ENCODE peak calls at places on chromosomes 12 and 14, in four cellular contexts. U is K562, S is A549, Q is GM12878. N is an unnamed sample.

GRCh38 chr14:58239259-58240210 is 5.1 kb upstream of the PSMA3 start:
- DNase-seq in U (peak), S (peak), Q (peak), N (peak)

GRCh38 chr14:52279405-52279804 is 11.9 kb downstream of the PTGDR start:
- DNase-seq in U (no peak), S (peak), Q (no peak), N (no peak)

GRCh38 chr14:91140672-91141071 is 26.8 kb downstream of the DGLUCY start:
- DNase-seq in U (peak), S (peak), Q (no peak), N (peak)

GRCh38 chr12:113244015-113244983 is 23.0 kb downstream of the TPCN1 start:
- DNase-seq in U (no peak), S (no peak), Q (no peak), N (no peak)

GRCh38 chr14:70121521-70121920 is 67.2 kb downstream of the SLC8A3 start:
- DNase-seq in U (no peak), S (no peak), Q (no peak), N (no peak)

GRCh38 chr12:89884365-89884915 is 175.8 kb upstream of the ATP2B1 start:
- DNase-seq in U (no peak), S (no peak), Q (no peak), N (no peak)

GRCh38 chr14:60396718-60397343 is 89.0 kb downstream of the C14orf39 start:
- DNase-seq in U (no peak), S (no peak), Q (no peak), N (no peak)

GRCh38 chr12:15778126-15778525 is 11.1 kb downstream of the EPS8 start:
- DNase-seq in U (no peak), S (no peak), Q (no peak), N (no peak)

GRCh38 chr12:65823481-65824313 is 586 bp upstream of the HMGA2 start:
- DNase-seq in U (no peak), S (peak), Q (no peak), N (peak)

GRCh38 chr14:31441273-31442110 is 15.8 kb downstream of the DTD2 start:
- DNase-seq in U (no peak), S (peak), Q (no peak), N (no peak)

GRCh38 chr12:53070901-53071492 is 8.2 kb downstream of the SPRYD3 start:
- DNase-seq in U (no peak), S (no peak), Q (no peak), N (no peak)

GRCh38 chr14:99689266-99690236 is 5.5 kb downstream of the CYP46A1 start:
- DNase-seq in U (no peak), S (no peak), Q (no peak), N (no peak)

GRCh38 chr12:70549340-70550179 is 87.7 kb downstream of the PTPRB start:
- DNase-seq in U (no peak), S (peak), Q (no peak), N (peak)

GRCh38 chr12:116813271-116814041 is 67.8 kb downstream of the HRK start:
- DNase-seq in U (no peak), S (no peak), Q (no peak), N (no peak)

GRCh38 chr12:124082676-124083075 is 109.7 kb downstream of the ZNF664 start:
- DNase-seq in U (no peak), S (no peak), Q (no peak), N (no peak)

GRCh38 chr14:31950760-31951637 is 126.1 kb upstream of the ARHGAP5 start:
- DNase-seq in U (peak), S (peak), Q (no peak), N (no peak)

GRCh38 chr12:100404769-100405407 is 48.0 kb downstream of the SLC17A8 start:
- DNase-seq in U (peak), S (peak), Q (peak), N (peak)

GRCh38 chr12:49912345-49912744 is 8.6 kb upstream of the FAIM2 start:
- DNase-seq in U (no peak), S (no peak), Q (no peak), N (no peak)

GRCh38 chr12:45974171-45974719 is 16.1 kb downstream of the SCAF11 start:
- DNase-seq in U (no peak), S (no peak), Q (no peak), N (no peak)

GRCh38 chr12:58888131-58888783 is 32.0 kb downstream of the LRIG3 start:
- DNase-seq in U (no peak), S (peak), Q (no peak), N (no peak)

GRCh38 chr14:83607682-83608081 is 1922.3 kb upstream of the FLRT2 start:
- DNase-seq in U (no peak), S (no peak), Q (no peak), N (no peak)

GRCh38 chr14:105065280-105066228 is at the start of gene GPR132:
- DNase-seq in U (no peak), S (no peak), Q (peak), N (no peak)

GRCh38 chr12:83121886-83122622 is 435.3 kb downstream of the TMTC2 start:
- DNase-seq in U (no peak), S (no peak), Q (no peak), N (no peak)

GRCh38 chr12:26971963-26972362 is 33.7 kb downstream of the FGFR1OP2 start:
- DNase-seq in U (no peak), S (no peak), Q (peak), N (no peak)

GRCh38 chr14:51860836-51861583 is 598 bp downstream of the GNG2 start:
- DNase-seq in U (no peak), S (no peak), Q (no peak), N (no peak)

GRCh38 chr14:31843361-31844091 is 233.6 kb upstream of the ARHGAP5 start:
- DNase-seq in U (no peak), S (no peak), Q (no peak), N (no peak)

GRCh38 chr14:68670344-68670725 is 122.5 kb downstream of the ZFP36L1 start:
- DNase-seq in U (no peak), S (no peak), Q (no peak), N (no peak)

GRCh38 chr12:2339022-2339431 is 286.2 kb downstream of the CACNA1C start:
- DNase-seq in U (no peak), S (peak), Q (no peak), N (no peak)

GRCh38 chr12:124359671-124360581 is 65.0 kb downstream of the RFLNA start:
- DNase-seq in U (no peak), S (no peak), Q (no peak), N (no peak)

GRCh38 chr12:126663304-126664094 is 1598.3 kb downstream of the AACS start:
- DNase-seq in U (peak), S (peak), Q (no peak), N (peak)

GRCh38 chr14:104574978-104575377 is 4.6 kb upstream of the C14orf180 start:
- DNase-seq in U (no peak), S (no peak), Q (no peak), N (no peak)

GRCh38 chr14:85358136-85358785 is 171.7 kb upstream of the FLRT2 start:
- DNase-seq in U (no peak), S (no peak), Q (no peak), N (no peak)

GRCh38 chr12:68568878-68569569 is 41.7 kb upstream of the RAP1B start:
- DNase-seq in U (no peak), S (no peak), Q (no peak), N (no peak)

GRCh38 chr12:26017484-26018211 is 59.2 kb downstream of the RASSF8 start:
- DNase-seq in U (no peak), S (peak), Q (no peak), N (peak)

GRCh38 chr12:118135788-118136558 is at the start of gene PEBP1:
- DNase-seq in U (peak), S (peak), Q (peak), N (peak)

DNA sequence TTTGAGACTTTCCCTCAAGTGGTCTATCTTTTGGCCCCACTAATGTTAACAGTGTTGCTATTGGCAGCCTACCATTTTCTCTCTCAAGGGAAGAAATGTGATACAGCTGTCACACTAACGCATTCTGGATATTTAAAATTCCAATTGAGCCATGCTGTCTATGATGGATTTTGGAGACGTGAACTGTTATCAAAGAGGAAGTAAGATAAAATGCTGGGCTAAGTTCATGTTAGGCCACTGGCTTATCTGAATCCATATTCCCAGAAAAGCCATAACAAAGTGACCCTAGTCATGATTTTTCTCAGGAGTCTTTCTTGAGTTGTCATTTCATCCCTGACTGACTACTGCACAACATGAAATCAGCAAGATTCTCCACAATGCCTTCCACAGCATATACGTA is 200.2 kb downstream of the PHLDA1 start:
- DNase-seq in U (no peak), S (no peak), Q (no peak), N (no peak)
- TF ChIP-seq MAX in U (no peak), S (no peak), Q (no peak), N (no peak)

DNA sequence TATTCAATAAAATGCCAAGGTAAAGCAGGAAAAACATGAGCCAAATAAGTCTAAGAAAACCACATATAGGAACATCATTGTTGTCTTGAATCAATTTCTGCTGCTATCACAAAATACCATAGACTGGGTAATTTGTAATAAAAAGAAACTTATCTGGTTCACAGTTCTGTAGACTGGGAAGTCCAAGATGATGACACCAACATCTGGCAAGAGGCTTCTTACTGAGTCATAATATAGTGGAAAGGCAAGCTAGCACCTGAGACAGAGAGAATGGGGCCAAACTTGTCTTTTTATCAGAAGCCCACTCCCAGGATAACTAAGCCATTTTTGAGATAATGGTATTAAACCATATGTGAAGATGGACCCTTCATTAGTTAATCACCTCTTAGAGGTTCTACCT is 975.9 kb downstream of the FLRT2 start:
- DNase-seq in U (no peak), S (no peak), Q (no peak), N (no peak)
- TF ChIP-seq POLR2AphosphoS2 in U (no peak), S (no peak), Q (no peak), N (no peak)

GRCh38 chr12:6534914-6535696 is 788 bp downstream of the GAPDH start:
- DNase-seq in U (peak), S (peak), Q (no peak), N (peak)

GRCh38 chr12:6534158-6534913 is at the start of gene GAPDH:
- DNase-seq in U (peak), S (peak), Q (peak), N (peak)

GRCh38 chr12:6532051-6532926 is 2.0 kb upstream of the GAPDH start:
- DNase-seq in U (peak), S (peak), Q (no peak), N (peak)

GRCh38 chr12:6533653-6534157 is 612 bp upstream of the GAPDH start:
- DNase-seq in U (peak), S (peak), Q (no peak), N (peak)

GRCh38 chr12:6532927-6533652 is 1.2 kb upstream of the GAPDH start:
- DNase-seq in U (peak), S (peak), Q (no peak), N (peak)
- TF ChIP-seq MAX in U (no peak), S (no peak), Q (no peak), N (no peak)

DNA sequence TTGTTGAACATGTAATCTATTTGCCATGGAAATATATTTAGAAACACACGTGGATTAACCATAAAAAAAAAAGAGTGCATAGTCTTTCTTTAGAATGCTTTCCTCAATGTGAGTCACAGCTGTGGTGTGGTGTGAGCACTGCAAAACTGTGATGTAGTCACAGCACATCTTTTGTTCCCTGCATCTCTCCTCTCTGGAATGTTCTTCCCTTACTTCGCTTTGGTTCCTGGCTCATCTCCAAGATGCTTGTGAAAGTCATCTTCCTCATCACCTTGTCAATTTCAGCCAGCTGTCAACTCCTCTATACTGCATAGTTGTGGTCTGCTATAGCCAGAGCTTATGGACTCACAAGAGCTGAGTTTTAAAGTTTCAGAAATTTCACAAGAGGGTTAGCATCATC is 60.2 kb downstream of the STAB2 start:
- DNase-seq in U (no peak), S (peak), Q (no peak), N (no peak)
- TF ChIP-seq POLR2AphosphoS2 in U (no peak), S (no peak), Q (no peak), N (no peak)

GRCh38 chr12:48419409-48419935 is 52.9 kb upstream of the ANP32D start:
- DNase-seq in U (no peak), S (no peak), Q (no peak), N (no peak)
- TF ChIP-seq MAX in U (no peak), S (no peak), Q (no peak), N (no peak)

GRCh38 chr14:93733646-93734045 is 54.6 kb downstream of the PRIMA1 start:
- DNase-seq in U (peak), S (no peak), Q (no peak), N (no peak)

GRCh38 chr14:93731753-93732152 is 56.5 kb downstream of the PRIMA1 start:
- DNase-seq in U (no peak), S (no peak), Q (no peak), N (no peak)

GRCh38 chr14:93734086-93734822 is 54.0 kb downstream of the PRIMA1 start:
- DNase-seq in U (peak), S (no peak), Q (no peak), N (no peak)

GRCh38 chr14:93732524-93732923 is 55.8 kb downstream of the PRIMA1 start:
- DNase-seq in U (no peak), S (no peak), Q (no peak), N (no peak)

GRCh38 chr14:93733231-93733630 is 55.1 kb downstream of the PRIMA1 start:
- DNase-seq in U (no peak), S (peak), Q (no peak), N (no peak)
- TF ChIP-seq POLR2AphosphoS2 in U (no peak), S (no peak), Q (no peak), N (no peak)

GRCh38 chr14:50740858-50741257 is 72.8 kb upstream of the SAV1 start:
- DNase-seq in U (no peak), S (no peak), Q (no peak), N (no peak)
- TF ChIP-seq MAX in U (no peak), S (no peak), Q (no peak), N (no peak)

GRCh38 chr12:6771091-6771495 is 1.2 kb upstream of the LAG3 start:
- DNase-seq in U (no peak), S (no peak), Q (no peak), N (no peak)
- TF ChIP-seq POLR2AphosphoS2 in U (no peak), S (no peak), Q (no peak), N (no peak)

N was measured in HepG2.